ENCODE peak calls at places on chromosomes 12 and 14, in seven cellular contexts. One of them, this sample, is unnamed.

GRCh38 chr12:13229504-13229903 is 33.0 kb downstream of the EMP1 start:
- DNase-seq in stimulated activated CD4-positive, alpha-beta T cell treated with anti-CD3 and anti-CD28 coated beads, Interleukin-2, amount 100 ng/mL, for 24 hours: no peak
- DNase-seq in GM13976: no peak
- DNase-seq in NB4: no peak
- DNase-seq in tibial artery: no peak
- DNase-seq in neural progenitor cell: peak
- DNase-seq in germinal center: no peak
- DNase-seq in this sample: peak

GRCh38 chr12:101599311-101599710 is 4.5 kb downstream of the MYBPC1 start:
- DNase-seq in NB4: no peak
- DNase-seq in GM13976: no peak
- DNase-seq in tibial artery: no peak
- DNase-seq in stimulated activated CD4-positive, alpha-beta T cell treated with anti-CD3 and anti-CD28 coated beads, Interleukin-2, amount 100 ng/mL, for 24 hours: no peak
- DNase-seq in germinal center: no peak
- DNase-seq in neural progenitor cell: no peak
- DNase-seq in this sample: no peak

GRCh38 chr14:105765893-105766614 is 239.7 kb downstream of the TMEM121 start:
- DNase-seq in germinal center: no peak
- DNase-seq in tibial artery: no peak
- DNase-seq in stimulated activated CD4-positive, alpha-beta T cell treated with anti-CD3 and anti-CD28 coated beads, Interleukin-2, amount 100 ng/mL, for 24 hours: no peak
- DNase-seq in GM13976: no peak
- DNase-seq in NB4: no peak
- DNase-seq in neural progenitor cell: no peak
- DNase-seq in this sample: no peak

GRCh38 chr14:72907327-72907826 is 13.5 kb upstream of the DPF3 start:
- DNase-seq in GM13976: no peak
- DNase-seq in NB4: no peak
- DNase-seq in germinal center: no peak
- DNase-seq in stimulated activated CD4-positive, alpha-beta T cell treated with anti-CD3 and anti-CD28 coated beads, Interleukin-2, amount 100 ng/mL, for 24 hours: no peak
- DNase-seq in neural progenitor cell: no peak
- DNase-seq in tibial artery: no peak
- DNase-seq in this sample: no peak

GRCh38 chr12:38138225-38139221 is 178.1 kb upstream of the ALG10B start:
- DNase-seq in stimulated activated CD4-positive, alpha-beta T cell treated with anti-CD3 and anti-CD28 coated beads, Interleukin-2, amount 100 ng/mL, for 24 hours: peak
- DNase-seq in germinal center: peak
- DNase-seq in tibial artery: no peak
- DNase-seq in GM13976: peak
- DNase-seq in neural progenitor cell: peak
- DNase-seq in NB4: peak
- DNase-seq in this sample: peak

GRCh38 chr12:39095636-39096330 is 190.4 kb upstream of the CPNE8 start:
- DNase-seq in stimulated activated CD4-positive, alpha-beta T cell treated with anti-CD3 and anti-CD28 coated beads, Interleukin-2, amount 100 ng/mL, for 24 hours: no peak
- DNase-seq in germinal center: no peak
- DNase-seq in NB4: peak
- DNase-seq in GM13976: no peak
- DNase-seq in neural progenitor cell: no peak
- DNase-seq in tibial artery: no peak
- DNase-seq in this sample: no peak

GRCh38 chr14:100524933-100525243 is 62.3 kb downstream of the BEGAIN start:
- DNase-seq in neural progenitor cell: peak
- DNase-seq in stimulated activated CD4-positive, alpha-beta T cell treated with anti-CD3 and anti-CD28 coated beads, Interleukin-2, amount 100 ng/mL, for 24 hours: peak
- DNase-seq in NB4: peak
- DNase-seq in germinal center: no peak
- DNase-seq in GM13976: peak
- DNase-seq in tibial artery: peak
- DNase-seq in this sample: peak

GRCh38 chr14:54642950-54643695 is 76.2 kb downstream of the SAMD4A start:
- DNase-seq in tibial artery: no peak
- DNase-seq in stimulated activated CD4-positive, alpha-beta T cell treated with anti-CD3 and anti-CD28 coated beads, Interleukin-2, amount 100 ng/mL, for 24 hours: no peak
- DNase-seq in GM13976: peak
- DNase-seq in NB4: peak
- DNase-seq in germinal center: no peak
- DNase-seq in neural progenitor cell: peak
- DNase-seq in this sample: peak

GRCh38 chr14:37931998-37932397 is 275.7 kb upstream of the SSTR1 start:
- DNase-seq in neural progenitor cell: no peak
- DNase-seq in GM13976: no peak
- DNase-seq in tibial artery: no peak
- DNase-seq in germinal center: no peak
- DNase-seq in NB4: no peak
- DNase-seq in stimulated activated CD4-positive, alpha-beta T cell treated with anti-CD3 and anti-CD28 coated beads, Interleukin-2, amount 100 ng/mL, for 24 hours: no peak
- DNase-seq in this sample: no peak

GRCh38 chr14:64878775-64879634 is 702 bp downstream of the SPTB start:
- DNase-seq in tibial artery: no peak
- DNase-seq in GM13976: peak
- DNase-seq in neural progenitor cell: peak
- DNase-seq in stimulated activated CD4-positive, alpha-beta T cell treated with anti-CD3 and anti-CD28 coated beads, Interleukin-2, amount 100 ng/mL, for 24 hours: no peak
- DNase-seq in NB4: no peak
- DNase-seq in germinal center: no peak
- DNase-seq in this sample: peak

GRCh38 chr14:93105362-93105761 is 10.4 kb downstream of the ITPK1 start:
- DNase-seq in tibial artery: no peak
- DNase-seq in neural progenitor cell: no peak
- DNase-seq in GM13976: no peak
- DNase-seq in stimulated activated CD4-positive, alpha-beta T cell treated with anti-CD3 and anti-CD28 coated beads, Interleukin-2, amount 100 ng/mL, for 24 hours: no peak
- DNase-seq in NB4: peak
- DNase-seq in germinal center: no peak
- DNase-seq in this sample: peak

GRCh38 chr12:99553461-99553860 is 94.1 kb upstream of the GARIN6 start:
- DNase-seq in GM13976: no peak
- DNase-seq in neural progenitor cell: no peak
- DNase-seq in stimulated activated CD4-positive, alpha-beta T cell treated with anti-CD3 and anti-CD28 coated beads, Interleukin-2, amount 100 ng/mL, for 24 hours: no peak
- DNase-seq in NB4: no peak
- DNase-seq in germinal center: no peak
- DNase-seq in tibial artery: no peak
- DNase-seq in this sample: no peak

GRCh38 chr12:116068371-116068770 is 209.1 kb downstream of the MED13L start:
- DNase-seq in neural progenitor cell: no peak
- DNase-seq in germinal center: no peak
- DNase-seq in GM13976: no peak
- DNase-seq in stimulated activated CD4-positive, alpha-beta T cell treated with anti-CD3 and anti-CD28 coated beads, Interleukin-2, amount 100 ng/mL, for 24 hours: no peak
- DNase-seq in tibial artery: no peak
- DNase-seq in NB4: no peak
- DNase-seq in this sample: no peak

GRCh38 chr12:120798696-120799095 is 73.1 kb downstream of the ACADS start:
- DNase-seq in GM13976: no peak
- DNase-seq in stimulated activated CD4-positive, alpha-beta T cell treated with anti-CD3 and anti-CD28 coated beads, Interleukin-2, amount 100 ng/mL, for 24 hours: no peak
- DNase-seq in tibial artery: no peak
- DNase-seq in NB4: no peak
- DNase-seq in germinal center: no peak
- DNase-seq in neural progenitor cell: no peak
- DNase-seq in this sample: no peak

GRCh38 chr14:52950410-52950897 is 396 bp downstream of the FERMT2 start:
- DNase-seq in tibial artery: peak
- DNase-seq in germinal center: no peak
- DNase-seq in neural progenitor cell: peak
- DNase-seq in NB4: peak
- DNase-seq in stimulated activated CD4-positive, alpha-beta T cell treated with anti-CD3 and anti-CD28 coated beads, Interleukin-2, amount 100 ng/mL, for 24 hours: peak
- DNase-seq in GM13976: no peak
- DNase-seq in this sample: peak

GRCh38 chr14:34256223-34256622 is 205.8 kb downstream of the SPTSSA start:
- DNase-seq in NB4: no peak
- DNase-seq in GM13976: no peak
- DNase-seq in tibial artery: no peak
- DNase-seq in germinal center: no peak
- DNase-seq in stimulated activated CD4-positive, alpha-beta T cell treated with anti-CD3 and anti-CD28 coated beads, Interleukin-2, amount 100 ng/mL, for 24 hours: no peak
- DNase-seq in neural progenitor cell: no peak
- DNase-seq in this sample: no peak

GRCh38 chr12:124556896-124557501 is 10.4 kb downstream of the NCOR2 start:
- DNase-seq in stimulated activated CD4-positive, alpha-beta T cell treated with anti-CD3 and anti-CD28 coated beads, Interleukin-2, amount 100 ng/mL, for 24 hours: no peak
- DNase-seq in GM13976: no peak
- DNase-seq in neural progenitor cell: peak
- DNase-seq in germinal center: no peak
- DNase-seq in NB4: no peak
- DNase-seq in tibial artery: no peak
- DNase-seq in this sample: no peak

GRCh38 chr12:57887631-57888406 is 41.3 kb upstream of the CTDSP2 start:
- DNase-seq in germinal center: no peak
- DNase-seq in neural progenitor cell: no peak
- DNase-seq in stimulated activated CD4-positive, alpha-beta T cell treated with anti-CD3 and anti-CD28 coated beads, Interleukin-2, amount 100 ng/mL, for 24 hours: no peak
- DNase-seq in NB4: no peak
- DNase-seq in GM13976: no peak
- DNase-seq in tibial artery: peak
- DNase-seq in this sample: no peak

GRCh38 chr12:78898416-78898815 is 33.8 kb downstream of the SYT1 start:
- DNase-seq in neural progenitor cell: peak
- DNase-seq in NB4: no peak
- DNase-seq in germinal center: no peak
- DNase-seq in tibial artery: no peak
- DNase-seq in stimulated activated CD4-positive, alpha-beta T cell treated with anti-CD3 and anti-CD28 coated beads, Interleukin-2, amount 100 ng/mL, for 24 hours: no peak
- DNase-seq in GM13976: no peak
- DNase-seq in this sample: no peak

GRCh38 chr12:1691123-1692007 is 495 bp downstream of the ADIPOR2 start:
- DNase-seq in neural progenitor cell: peak
- DNase-seq in GM13976: peak
- DNase-seq in germinal center: peak
- DNase-seq in NB4: peak
- DNase-seq in stimulated activated CD4-positive, alpha-beta T cell treated with anti-CD3 and anti-CD28 coated beads, Interleukin-2, amount 100 ng/mL, for 24 hours: no peak
- DNase-seq in tibial artery: peak
- DNase-seq in this sample: peak

GRCh38 chr12:10956085-10956484 is 17.0 kb upstream of the TAS2R14 start:
- DNase-seq in stimulated activated CD4-positive, alpha-beta T cell treated with anti-CD3 and anti-CD28 coated beads, Interleukin-2, amount 100 ng/mL, for 24 hours: no peak
- DNase-seq in tibial artery: no peak
- DNase-seq in GM13976: no peak
- DNase-seq in neural progenitor cell: no peak
- DNase-seq in germinal center: no peak
- DNase-seq in NB4: no peak
- DNase-seq in this sample: no peak

GRCh38 chr12:42790761-42791151 is 201.2 kb upstream of the PRICKLE1 start:
- DNase-seq in NB4: peak
- DNase-seq in germinal center: no peak
- DNase-seq in neural progenitor cell: no peak
- DNase-seq in tibial artery: no peak
- DNase-seq in GM13976: no peak
- DNase-seq in stimulated activated CD4-positive, alpha-beta T cell treated with anti-CD3 and anti-CD28 coated beads, Interleukin-2, amount 100 ng/mL, for 24 hours: no peak
- DNase-seq in this sample: no peak

GRCh38 chr14:50249118-50249775 is 17.9 kb upstream of the SOS2 start:
- DNase-seq in NB4: no peak
- DNase-seq in neural progenitor cell: no peak
- DNase-seq in germinal center: no peak
- DNase-seq in tibial artery: no peak
- DNase-seq in stimulated activated CD4-positive, alpha-beta T cell treated with anti-CD3 and anti-CD28 coated beads, Interleukin-2, amount 100 ng/mL, for 24 hours: no peak
- DNase-seq in GM13976: no peak
- DNase-seq in this sample: no peak

GRCh38 chr14:67998804-67999203 is 179.2 kb downstream of the RAD51B start:
- DNase-seq in GM13976: no peak
- DNase-seq in stimulated activated CD4-positive, alpha-beta T cell treated with anti-CD3 and anti-CD28 coated beads, Interleukin-2, amount 100 ng/mL, for 24 hours: no peak
- DNase-seq in germinal center: no peak
- DNase-seq in neural progenitor cell: no peak
- DNase-seq in tibial artery: no peak
- DNase-seq in NB4: no peak
- DNase-seq in this sample: no peak

GRCh38 chr14:104600141-104600643 is 4.4 kb downstream of the TMEM179 start:
- DNase-seq in stimulated activated CD4-positive, alpha-beta T cell treated with anti-CD3 and anti-CD28 coated beads, Interleukin-2, amount 100 ng/mL, for 24 hours: no peak
- DNase-seq in GM13976: peak
- DNase-seq in germinal center: no peak
- DNase-seq in NB4: peak
- DNase-seq in tibial artery: peak
- DNase-seq in neural progenitor cell: peak
- DNase-seq in this sample: no peak